ENCODE peak calls at places on chromosomes 6 and 20, in six cellular contexts. R, Z, C, Y, A and Q are unnamed samples.

GRCh38 chr6:44004625-44005506 is 122.4 kb downstream of the MRPL14 start:
- DNase-seq in Z (peak), Y (peak), C (peak), A (no peak), R (no peak), Q (peak)

GRCh38 chr6:13767121-13767794 is 47.1 kb downstream of the MCUR1 start:
- DNase-seq in Y (peak), C (peak), R (no peak), A (peak), Z (peak), Q (no peak)

GRCh38 chr20:675453-676314 is at the start of gene SCRT2:
- DNase-seq in Z (peak), R (no peak), Y (peak), C (peak), A (peak), Q (no peak)

GRCh38 chr20:4027590-4028265 is 12.4 kb upstream of the RNF24 start:
- DNase-seq in A (no peak), Y (no peak), C (no peak), Z (no peak), R (no peak), Q (no peak)

GRCh38 chr6:10713962-10714361 is 8.9 kb upstream of the TMEM14C start:
- DNase-seq in Z (no peak), C (no peak), A (no peak), R (no peak), Y (no peak), Q (no peak)

GRCh38 chr6:127288705-127289104 is 22.0 kb downstream of the RNF146 start:
- DNase-seq in R (no peak), Z (no peak), C (no peak), A (no peak), Y (no peak), Q (no peak)

GRCh38 chr20:10371467-10371866 is 62.6 kb downstream of the MKKS start:
- DNase-seq in C (no peak), R (no peak), Y (no peak), Z (no peak), A (no peak), Q (no peak)

GRCh38 chr6:119308048-119308570 is 41.5 kb downstream of the MAN1A1 start:
- DNase-seq in Y (no peak), C (no peak), R (peak), A (no peak), Z (no peak), Q (no peak)

GRCh38 chr6:75467906-75468460 is 25.6 kb downstream of the FILIP1 start:
- DNase-seq in Y (no peak), A (no peak), R (no peak), Z (no peak), C (no peak), Q (no peak)

GRCh38 chr6:156780117-156780641 is 3.0 kb downstream of the ARID1B start:
- DNase-seq in R (peak), Y (peak), Z (peak), C (no peak), A (peak), Q (peak)

GRCh38 chr6:78700997-78701396 is 166.4 kb upstream of the IRAK1BP1 start:
- DNase-seq in C (no peak), Y (no peak), R (no peak), Z (no peak), A (no peak), Q (no peak)

GRCh38 chr6:48714286-48715049 is 603.5 kb upstream of the PTCHD4 start:
- DNase-seq in Z (no peak), Y (no peak), R (no peak), C (no peak), A (no peak), Q (no peak)

GRCh38 chr6:20402181-20403079 is 751 bp downstream of the E2F3 start:
- DNase-seq in A (peak), C (peak), Z (peak), R (no peak), Y (peak), Q (no peak)

GRCh38 chr20:50554694-50555579 is 44.8 kb downstream of the PTPN1 start:
- DNase-seq in Y (no peak), R (no peak), A (no peak), Z (no peak), C (no peak), Q (no peak)

GRCh38 chr6:143328885-143329284 is 121.6 kb downstream of the ADAT2 start:
- DNase-seq in Z (no peak), R (no peak), Y (no peak), C (no peak), A (no peak), Q (no peak)

GRCh38 chr20:58349586-58349985 is 39.4 kb upstream of the VAPB start:
- DNase-seq in A (no peak), Y (peak), C (no peak), Z (no peak), R (peak), Q (no peak)

GRCh38 chr20:42530855-42531674 is 658.6 kb downstream of the PTPRT start:
- DNase-seq in R (no peak), Y (peak), C (no peak), A (no peak), Z (no peak), Q (peak)

GRCh38 chr20:62832951-62833391 is 16.1 kb downstream of the COL9A3 start:
- DNase-seq in A (no peak), Y (no peak), Z (no peak), R (no peak), C (no peak), Q (no peak)
- H3K4me3 ChIP-seq in A (no peak), Y (no peak), Z (no peak), R (no peak), C (no peak), Q (no peak)

DNA sequence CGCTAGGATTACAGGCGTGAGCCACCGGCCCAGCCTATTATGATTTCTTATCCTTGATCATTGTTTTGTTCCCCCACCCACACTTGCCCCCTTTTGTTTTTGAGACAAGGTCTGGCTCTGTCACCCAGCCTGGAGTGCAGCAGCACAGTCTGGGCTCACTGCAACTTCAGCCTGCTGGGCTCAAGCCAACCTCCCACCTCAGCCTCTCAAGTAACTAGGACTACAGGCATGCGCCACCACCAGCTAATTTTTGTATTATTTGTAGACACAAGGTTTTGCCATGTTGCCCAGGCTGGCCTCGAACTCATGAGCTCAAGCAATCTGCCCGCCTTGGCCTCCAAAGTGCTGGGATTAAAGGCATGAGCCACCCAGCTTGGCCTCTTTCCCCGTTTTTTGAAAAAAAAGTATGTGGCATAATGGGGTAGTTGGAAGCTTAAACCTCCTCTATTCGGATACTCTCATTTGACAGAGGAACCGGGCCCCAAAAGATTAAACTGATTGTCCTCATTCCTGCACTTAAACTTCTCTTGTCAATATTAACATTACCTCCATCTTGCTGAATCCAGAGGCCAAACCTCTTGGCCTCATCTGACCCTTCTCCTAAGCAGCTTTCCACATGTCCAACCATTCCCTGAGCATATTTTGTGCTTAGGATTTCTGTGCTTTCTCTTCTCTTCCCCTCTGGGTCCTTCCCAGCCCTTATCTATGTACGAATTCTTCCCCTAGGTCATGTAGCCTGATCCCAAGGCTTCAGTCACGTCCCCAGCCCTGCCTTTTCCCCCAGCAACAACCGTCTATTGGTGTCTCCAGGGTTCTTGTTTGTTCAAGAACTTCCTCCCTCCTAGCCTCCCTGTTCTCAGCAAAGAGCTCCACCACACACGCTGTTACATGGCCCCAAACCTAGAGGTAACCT is 6.1 kb upstream of the EZR start:
- DNase-seq in R (no peak), C (no peak), Z (no peak), A (no peak), Y (no peak), Q (no peak)
- H3K4me3 ChIP-seq in R (no peak), C (no peak), Z (no peak), A (no peak), Y (no peak), Q (no peak)

DNA sequence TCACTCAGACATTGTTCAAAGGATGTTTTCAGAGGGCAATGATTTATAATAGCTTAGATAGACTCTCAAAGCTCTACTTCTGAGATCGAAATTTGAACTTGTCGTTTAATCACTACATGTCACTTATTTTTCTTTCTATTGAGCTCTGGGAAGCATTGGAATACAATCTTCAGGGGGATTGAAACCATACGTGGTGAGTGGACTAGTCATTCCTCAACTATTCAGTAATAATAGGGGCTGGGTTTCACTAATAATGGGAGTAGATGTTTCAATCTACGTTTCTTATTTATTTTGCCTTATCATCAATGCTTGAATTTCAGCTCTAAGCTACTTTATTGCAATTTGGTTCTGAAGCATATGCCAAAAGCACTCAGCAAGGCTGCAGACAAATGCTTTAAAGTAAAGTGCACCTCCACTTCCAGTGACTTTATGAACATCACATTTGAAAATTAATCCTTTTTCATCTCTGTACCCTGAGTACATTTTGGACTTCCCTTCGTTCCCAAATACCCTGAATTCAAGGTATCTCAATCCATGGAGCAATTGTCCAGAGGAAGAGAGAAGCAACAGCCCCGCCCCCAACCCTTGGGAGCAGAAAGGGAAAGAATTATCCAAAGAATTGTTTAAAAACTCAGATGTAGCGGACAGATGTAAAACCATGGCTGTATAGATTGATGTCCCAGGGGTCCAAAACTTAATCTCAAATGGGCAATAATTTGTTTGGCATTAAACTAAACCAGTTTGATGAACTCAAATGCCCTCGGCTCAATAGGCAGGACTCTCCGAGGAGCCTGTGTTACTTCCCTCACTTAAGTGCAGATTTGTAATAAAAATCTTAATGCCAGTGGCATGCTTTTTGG is 68.1 kb downstream of the HFE start:
- DNase-seq in Z (peak), C (no peak), A (no peak), Y (peak), R (no peak), Q (no peak)
- H3K4me3 ChIP-seq in Z (peak), C (peak), A (peak), Y (peak), R (peak), Q (peak)

DNA sequence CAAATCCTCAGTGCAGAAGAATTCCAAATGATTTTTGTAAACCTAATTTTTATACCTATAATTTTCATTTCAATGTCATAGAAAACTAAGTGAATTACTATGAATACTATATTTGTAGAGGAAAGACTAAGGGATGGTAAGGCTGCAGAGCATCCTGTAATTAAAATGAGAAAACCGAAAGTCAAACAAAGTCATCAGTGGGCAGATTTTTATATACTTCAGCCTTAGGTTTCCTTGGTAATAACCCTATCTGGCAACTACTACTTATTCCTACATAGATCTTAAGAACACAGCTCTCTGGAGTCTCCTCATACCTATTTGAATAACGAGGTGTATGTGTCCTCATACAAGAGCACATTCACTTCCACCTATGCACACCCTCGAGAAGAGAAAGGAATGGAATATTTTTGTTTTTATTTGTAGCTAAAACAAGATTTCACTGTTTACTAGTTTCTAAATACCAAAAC is 117.9 kb upstream of the SGK1 start:
- DNase-seq in A (no peak), Z (no peak), R (no peak), C (no peak), Y (no peak), Q (no peak)
- H3K4me3 ChIP-seq in A (no peak), Z (no peak), R (no peak), C (no peak), Y (peak), Q (no peak)

GRCh38 chr6:79734374-79734773 is 103.2 kb downstream of the SH3BGRL2 start:
- DNase-seq in Z (no peak), Y (no peak), A (no peak), R (no peak), C (no peak), Q (no peak)

GRCh38 chr6:79737172-79737571 is 106.0 kb downstream of the SH3BGRL2 start:
- DNase-seq in C (no peak), A (no peak), Z (no peak), R (no peak), Y (no peak), Q (no peak)

GRCh38 chr6:79733388-79733787 is 102.3 kb downstream of the SH3BGRL2 start:
- DNase-seq in A (no peak), Z (no peak), C (no peak), R (no peak), Y (no peak), Q (peak)

GRCh38 chr6:79735183-79735582 is 104.1 kb downstream of the SH3BGRL2 start:
- DNase-seq in A (no peak), Y (no peak), Z (no peak), C (no peak), R (no peak), Q (no peak)

GRCh38 chr6:79731471-79731870 is 100.3 kb downstream of the SH3BGRL2 start:
- DNase-seq in C (no peak), Y (no peak), Z (no peak), A (no peak), R (no peak), Q (no peak)
- H3K4me3 ChIP-seq in C (no peak), Y (no peak), Z (no peak), A (no peak), R (no peak), Q (no peak)

DNA sequence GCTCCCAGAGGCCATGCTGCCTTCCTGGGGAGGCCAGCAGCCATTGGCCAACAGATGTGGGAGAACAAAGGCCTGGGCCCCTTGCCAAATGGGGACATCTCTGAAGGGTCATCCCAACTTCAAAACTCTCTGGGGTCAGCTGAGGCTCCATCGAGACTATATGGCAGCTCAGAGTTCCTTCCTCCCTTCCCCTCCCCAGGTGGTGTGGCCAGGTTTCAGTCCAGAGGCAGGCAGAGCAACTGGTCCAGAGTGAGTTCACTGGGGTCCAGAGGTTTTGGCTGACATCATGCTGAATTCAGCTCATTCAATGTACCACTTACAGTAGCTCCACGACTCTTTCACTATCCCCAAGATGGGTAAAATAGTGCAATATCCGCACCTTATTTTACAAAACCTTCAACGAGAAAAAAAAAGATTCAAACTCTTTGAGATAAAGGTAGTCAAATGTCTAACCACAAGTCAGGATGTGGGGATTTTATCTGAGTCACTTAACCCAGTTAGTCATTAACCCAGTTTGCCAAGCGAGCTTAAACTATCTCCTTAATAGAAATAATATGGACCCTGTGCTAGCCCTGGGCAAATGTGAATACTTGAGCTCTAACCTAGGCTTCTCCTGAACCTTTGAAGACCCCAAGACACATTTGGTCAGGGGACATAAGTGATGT is 108.4 kb upstream of the PLEKHG1 start:
- DNase-seq in C (no peak), A (no peak), Z (no peak), R (peak), Y (peak), Q (peak)
- H3K4me3 ChIP-seq in C (no peak), A (no peak), Z (no peak), R (no peak), Y (no peak), Q (no peak)

GRCh38 chr6:123036663-123037062 is 40.6 kb downstream of the CLVS2 start:
- DNase-seq in A (no peak), R (no peak), Z (no peak), C (no peak), Y (no peak), Q (no peak)
- H3K4me3 ChIP-seq in A (no peak), R (no peak), Z (no peak), C (no peak), Y (no peak), Q (no peak)

GRCh38 chr20:35698298-35699126 is 640 bp downstream of the NFS1 start:
- DNase-seq in A (no peak), C (no peak), R (no peak), Y (no peak), Z (no peak), Q (no peak)

GRCh38 chr20:35699127-35699913 is at the start of the genes NFS1 and ROMO1:
- DNase-seq in Y (peak), A (peak), R (peak), C (peak), Z (peak), Q (peak)

GRCh38 chr20:35699914-35700624 is 864 bp downstream of the ROMO1 start:
- DNase-seq in R (no peak), A (no peak), C (no peak), Z (no peak), Y (no peak), Q (no peak)

GRCh38 chr20:35702051-35702823 is 3.0 kb downstream of the ROMO1 start:
- DNase-seq in Z (no peak), Y (no peak), A (no peak), C (no peak), R (peak), Q (no peak)

GRCh38 chr20:35700625-35701148 is 1.5 kb downstream of the ROMO1 start:
- DNase-seq in R (no peak), A (no peak), Z (no peak), C (no peak), Y (no peak), Q (no peak)
- H3K4me3 ChIP-seq in R (peak), A (no peak), Z (no peak), C (no peak), Y (peak), Q (peak)